ENCODE peak calls at places on chromosomes 2 and 18, in ten cellular contexts. One of them, this sample, is unnamed.
A peak's percentile ranks its signal among the peaks of the same experiment; 100 is the strongest.

GRCh38 chr2:26716769-26717168 is 24.2 kb downstream of the KCNK3 start:
- DNase-seq in A549: no peak
- DNase-seq in uterus: no peak
- DNase-seq in left ventricle myocardium inferior: no peak
- DNase-seq in Peyer's patch: no peak
- DNase-seq in fibroblast of lung: no peak
- DNase-seq in tibial artery: no peak
- DNase-seq in lung: no peak
- DNase-seq in transverse colon: no peak
- DNase-seq in PC-9: no peak
- DNase-seq in this sample: no peak

GRCh38 chr2:132782166-132782783 is 112.3 kb upstream of the LYPD1 start:
- DNase-seq in A549: no peak
- DNase-seq in uterus: no peak
- DNase-seq in left ventricle myocardium inferior: no peak
- DNase-seq in Peyer's patch: no peak
- DNase-seq in fibroblast of lung: no peak
- DNase-seq in tibial artery: no peak
- DNase-seq in lung: no peak
- DNase-seq in transverse colon: no peak
- DNase-seq in PC-9: no peak
- DNase-seq in this sample: no peak

GRCh38 chr18:26342646-26343045 is 116.4 kb downstream of the TAF4B start:
- DNase-seq in A549: no peak
- DNase-seq in uterus: no peak
- DNase-seq in left ventricle myocardium inferior: no peak
- DNase-seq in Peyer's patch: no peak
- DNase-seq in fibroblast of lung: no peak
- DNase-seq in tibial artery: no peak
- DNase-seq in lung: no peak
- DNase-seq in transverse colon: no peak
- DNase-seq in PC-9: peak; percentile 3
- DNase-seq in this sample: no peak

GRCh38 chr2:240329116-240329665 is 106.3 kb upstream of the GPC1 start:
- DNase-seq in A549: no peak
- DNase-seq in uterus: no peak
- DNase-seq in left ventricle myocardium inferior: no peak
- DNase-seq in Peyer's patch: no peak
- DNase-seq in fibroblast of lung: no peak
- DNase-seq in tibial artery: no peak
- DNase-seq in lung: no peak
- DNase-seq in transverse colon: no peak
- DNase-seq in PC-9: no peak
- DNase-seq in this sample: no peak

GRCh38 chr2:219687882-219688559 is 60.6 kb downstream of the SLC4A3 start:
- DNase-seq in A549: no peak
- DNase-seq in uterus: no peak
- DNase-seq in left ventricle myocardium inferior: no peak
- DNase-seq in Peyer's patch: no peak
- DNase-seq in fibroblast of lung: peak; percentile 40
- DNase-seq in tibial artery: no peak
- DNase-seq in lung: no peak
- DNase-seq in transverse colon: no peak
- DNase-seq in PC-9: peak; percentile 78
- DNase-seq in this sample: no peak

GRCh38 chr18:76483780-76484179 is 11.3 kb downstream of the ZNF516 start:
- DNase-seq in A549: no peak
- DNase-seq in uterus: no peak
- DNase-seq in left ventricle myocardium inferior: no peak
- DNase-seq in Peyer's patch: peak; percentile 74
- DNase-seq in fibroblast of lung: no peak
- DNase-seq in tibial artery: no peak
- DNase-seq in lung: no peak
- DNase-seq in transverse colon: peak; percentile 47
- DNase-seq in PC-9: no peak
- DNase-seq in this sample: no peak

GRCh38 chr2:7045601-7046590 is 128.7 kb downstream of the RNF144A start:
- DNase-seq in A549: no peak
- DNase-seq in uterus: no peak
- DNase-seq in left ventricle myocardium inferior: no peak
- DNase-seq in Peyer's patch: no peak
- DNase-seq in fibroblast of lung: no peak
- DNase-seq in tibial artery: no peak
- DNase-seq in lung: no peak
- DNase-seq in transverse colon: no peak
- DNase-seq in PC-9: no peak
- DNase-seq in this sample: no peak

GRCh38 chr2:157125685-157126084 is 131.8 kb upstream of the GALNT5 start:
- DNase-seq in A549: no peak
- DNase-seq in uterus: no peak
- DNase-seq in left ventricle myocardium inferior: no peak
- DNase-seq in Peyer's patch: no peak
- DNase-seq in fibroblast of lung: no peak
- DNase-seq in tibial artery: no peak
- DNase-seq in lung: no peak
- DNase-seq in transverse colon: no peak
- DNase-seq in PC-9: no peak
- DNase-seq in this sample: no peak

GRCh38 chr2:11939523-11939922 is 193.1 kb downstream of the LPIN1 start:
- DNase-seq in A549: no peak
- DNase-seq in uterus: no peak
- DNase-seq in left ventricle myocardium inferior: no peak
- DNase-seq in Peyer's patch: no peak
- DNase-seq in fibroblast of lung: no peak
- DNase-seq in tibial artery: no peak
- DNase-seq in lung: no peak
- DNase-seq in transverse colon: no peak
- DNase-seq in PC-9: no peak
- DNase-seq in this sample: no peak

GRCh38 chr2:107325983-107326786 is 440.2 kb upstream of the ST6GAL2 start:
- DNase-seq in A549: no peak
- DNase-seq in uterus: no peak
- DNase-seq in left ventricle myocardium inferior: no peak
- DNase-seq in Peyer's patch: no peak
- DNase-seq in fibroblast of lung: peak; percentile 49
- DNase-seq in tibial artery: peak; percentile 42
- DNase-seq in lung: no peak
- DNase-seq in transverse colon: no peak
- DNase-seq in PC-9: no peak
- DNase-seq in this sample: no peak

GRCh38 chr18:66124394-66124793 is 373.6 kb downstream of the CDH7 start:
- DNase-seq in A549: no peak
- DNase-seq in uterus: no peak
- DNase-seq in left ventricle myocardium inferior: no peak
- DNase-seq in Peyer's patch: no peak
- DNase-seq in fibroblast of lung: no peak
- DNase-seq in tibial artery: no peak
- DNase-seq in lung: no peak
- DNase-seq in transverse colon: no peak
- DNase-seq in PC-9: no peak
- DNase-seq in this sample: no peak
- TF ChIP-seq CTCF in A549: no peak
- TF ChIP-seq CTCF in uterus: no peak
- TF ChIP-seq CTCF in left ventricle myocardium inferior: peak; percentile 50
- TF ChIP-seq CTCF in Peyer's patch: no peak
- TF ChIP-seq CTCF in fibroblast of lung: no peak
- TF ChIP-seq CTCF in tibial artery: no peak
- TF ChIP-seq CTCF in lung: no peak
- TF ChIP-seq CTCF in transverse colon: no peak
- TF ChIP-seq CTCF in PC-9: peak; percentile 46
- TF ChIP-seq CTCF in this sample: no peak

GRCh38 chr2:207161247-207161646 is 4.5 kb downstream of the KLF7 start:
- DNase-seq in A549: no peak
- DNase-seq in uterus: no peak
- DNase-seq in left ventricle myocardium inferior: no peak
- DNase-seq in Peyer's patch: no peak
- DNase-seq in fibroblast of lung: no peak
- DNase-seq in tibial artery: no peak
- DNase-seq in lung: no peak
- DNase-seq in transverse colon: no peak
- DNase-seq in PC-9: no peak
- DNase-seq in this sample: no peak
- H3K4me3 ChIP-seq in A549: peak overlapping the region; percentile 53
- H3K4me3 ChIP-seq in uterus: peak overlapping the region; percentile 65
- H3K4me3 ChIP-seq in left ventricle myocardium inferior: peak overlapping the region; percentile 85
- H3K4me3 ChIP-seq in Peyer's patch: no peak overlapping the region
- H3K4me3 ChIP-seq in fibroblast of lung: no peak overlapping the region
- H3K4me3 ChIP-seq in tibial artery: peak overlapping the region; percentile 98
- H3K4me3 ChIP-seq in lung: no peak overlapping the region
- H3K4me3 ChIP-seq in transverse colon: no peak overlapping the region
- H3K4me3 ChIP-seq in PC-9: no peak overlapping the region
- H3K4me3 ChIP-seq in this sample: no peak overlapping the region

GRCh38 chr18:9915291-9916066 is 1.7 kb downstream of the VAPA start:
- DNase-seq in A549: no peak
- DNase-seq in uterus: no peak
- DNase-seq in left ventricle myocardium inferior: no peak
- DNase-seq in Peyer's patch: no peak
- DNase-seq in fibroblast of lung: no peak
- DNase-seq in tibial artery: no peak
- DNase-seq in lung: no peak
- DNase-seq in transverse colon: no peak
- DNase-seq in PC-9: no peak
- DNase-seq in this sample: no peak
- H3K4me1 ChIP-seq in A549: peaks cover 48% of the 10 kb centered on the region
- H3K4me1 ChIP-seq in uterus: no peaks in the 10 kb centered on the region
- H3K4me1 ChIP-seq in left ventricle myocardium inferior: peaks cover 69% of the 10 kb centered on the region
- H3K4me1 ChIP-seq in Peyer's patch: no peaks in the 10 kb centered on the region
- H3K4me1 ChIP-seq in fibroblast of lung: peaks cover 10% of the 10 kb centered on the region
- H3K4me1 ChIP-seq in tibial artery: no peaks in the 10 kb centered on the region
- H3K4me1 ChIP-seq in lung: peaks cover 17% of the 10 kb centered on the region
- H3K4me1 ChIP-seq in transverse colon: peaks cover 56% of the 10 kb centered on the region
- H3K4me1 ChIP-seq in PC-9: peaks cover 57% of the 10 kb centered on the region
- H3K4me1 ChIP-seq in this sample: peaks cover 45% of the 10 kb centered on the region

GRCh38 chr18:35028556-35028955 is 12.7 kb upstream of the MAPRE2 start:
- DNase-seq in A549: no peak
- DNase-seq in uterus: no peak
- DNase-seq in left ventricle myocardium inferior: no peak
- DNase-seq in Peyer's patch: no peak
- DNase-seq in fibroblast of lung: peak; percentile 60
- DNase-seq in tibial artery: no peak
- DNase-seq in lung: no peak
- DNase-seq in transverse colon: no peak
- DNase-seq in PC-9: no peak
- DNase-seq in this sample: no peak

GRCh38 chr18:35029103-35029502 is 12.1 kb upstream of the MAPRE2 start:
- DNase-seq in A549: no peak
- DNase-seq in uterus: peak; percentile 28
- DNase-seq in left ventricle myocardium inferior: peak; percentile 20
- DNase-seq in Peyer's patch: no peak
- DNase-seq in fibroblast of lung: peak; percentile 79
- DNase-seq in tibial artery: no peak
- DNase-seq in lung: no peak
- DNase-seq in transverse colon: no peak
- DNase-seq in PC-9: no peak
- DNase-seq in this sample: no peak

GRCh38 chr18:35029770-35030169 is 11.4 kb upstream of the MAPRE2 start:
- DNase-seq in A549: no peak
- DNase-seq in uterus: no peak
- DNase-seq in left ventricle myocardium inferior: no peak
- DNase-seq in Peyer's patch: no peak
- DNase-seq in fibroblast of lung: no peak
- DNase-seq in tibial artery: no peak
- DNase-seq in lung: no peak
- DNase-seq in transverse colon: no peak
- DNase-seq in PC-9: no peak
- DNase-seq in this sample: no peak

GRCh38 chr18:35032113-35032512 is 9.1 kb upstream of the MAPRE2 start:
- DNase-seq in A549: no peak
- DNase-seq in uterus: no peak
- DNase-seq in left ventricle myocardium inferior: no peak
- DNase-seq in Peyer's patch: no peak
- DNase-seq in fibroblast of lung: no peak
- DNase-seq in tibial artery: no peak
- DNase-seq in lung: no peak
- DNase-seq in transverse colon: no peak
- DNase-seq in PC-9: no peak
- DNase-seq in this sample: no peak

GRCh38 chr18:35030234-35030989 is 10.8 kb upstream of the MAPRE2 start:
- DNase-seq in A549: no peak
- DNase-seq in uterus: no peak
- DNase-seq in left ventricle myocardium inferior: no peak
- DNase-seq in Peyer's patch: peak; percentile 58
- DNase-seq in fibroblast of lung: no peak
- DNase-seq in tibial artery: no peak
- DNase-seq in lung: no peak
- DNase-seq in transverse colon: peak; percentile 22
- DNase-seq in PC-9: no peak
- DNase-seq in this sample: no peak
- TF ChIP-seq CTCF in A549: no peak
- TF ChIP-seq CTCF in uterus: no peak
- TF ChIP-seq CTCF in left ventricle myocardium inferior: no peak
- TF ChIP-seq CTCF in Peyer's patch: no peak
- TF ChIP-seq CTCF in fibroblast of lung: no peak
- TF ChIP-seq CTCF in tibial artery: no peak
- TF ChIP-seq CTCF in lung: no peak
- TF ChIP-seq CTCF in transverse colon: no peak
- TF ChIP-seq CTCF in PC-9: no peak
- TF ChIP-seq CTCF in this sample: no peak

GRCh38 chr2:39431592-39432316 is 5.3 kb downstream of the MAP4K3 start:
- DNase-seq in A549: no peak
- DNase-seq in uterus: peak; percentile 23
- DNase-seq in left ventricle myocardium inferior: no peak
- DNase-seq in Peyer's patch: no peak
- DNase-seq in fibroblast of lung: no peak
- DNase-seq in tibial artery: no peak
- DNase-seq in lung: no peak
- DNase-seq in transverse colon: no peak
- DNase-seq in PC-9: no peak
- DNase-seq in this sample: no peak

GRCh38 chr2:39435254-39435653 is 1.8 kb downstream of the MAP4K3 start:
- DNase-seq in A549: no peak
- DNase-seq in uterus: no peak
- DNase-seq in left ventricle myocardium inferior: no peak
- DNase-seq in Peyer's patch: no peak
- DNase-seq in fibroblast of lung: peak; percentile 32
- DNase-seq in tibial artery: no peak
- DNase-seq in lung: no peak
- DNase-seq in transverse colon: no peak
- DNase-seq in PC-9: no peak
- DNase-seq in this sample: no peak

GRCh38 chr2:39432701-39433100 is 4.4 kb downstream of the MAP4K3 start:
- DNase-seq in A549: no peak
- DNase-seq in uterus: no peak
- DNase-seq in left ventricle myocardium inferior: no peak
- DNase-seq in Peyer's patch: no peak
- DNase-seq in fibroblast of lung: no peak
- DNase-seq in tibial artery: no peak
- DNase-seq in lung: no peak
- DNase-seq in transverse colon: no peak
- DNase-seq in PC-9: no peak
- DNase-seq in this sample: no peak

GRCh38 chr2:39434233-39434897 is 2.7 kb downstream of the MAP4K3 start:
- DNase-seq in A549: no peak
- DNase-seq in uterus: no peak
- DNase-seq in left ventricle myocardium inferior: no peak
- DNase-seq in Peyer's patch: no peak
- DNase-seq in fibroblast of lung: peak; percentile 44
- DNase-seq in tibial artery: no peak
- DNase-seq in lung: no peak
- DNase-seq in transverse colon: no peak
- DNase-seq in PC-9: no peak
- DNase-seq in this sample: no peak

GRCh38 chr2:39433586-39434195 is 3.4 kb downstream of the MAP4K3 start:
- DNase-seq in A549: no peak
- DNase-seq in uterus: no peak
- DNase-seq in left ventricle myocardium inferior: no peak
- DNase-seq in Peyer's patch: no peak
- DNase-seq in fibroblast of lung: no peak
- DNase-seq in tibial artery: no peak
- DNase-seq in lung: no peak
- DNase-seq in transverse colon: no peak
- DNase-seq in PC-9: no peak
- DNase-seq in this sample: no peak
- H3K4me3 ChIP-seq in A549: no peak overlapping the region
- H3K4me3 ChIP-seq in uterus: no peak overlapping the region
- H3K4me3 ChIP-seq in left ventricle myocardium inferior: peak overlapping the region; percentile 95
- H3K4me3 ChIP-seq in Peyer's patch: no peak overlapping the region
- H3K4me3 ChIP-seq in fibroblast of lung: peak overlapping the region; percentile 46
- H3K4me3 ChIP-seq in tibial artery: no peak overlapping the region
- H3K4me3 ChIP-seq in lung: no peak overlapping the region
- H3K4me3 ChIP-seq in transverse colon: no peak overlapping the region
- H3K4me3 ChIP-seq in PC-9: no peak overlapping the region
- H3K4me3 ChIP-seq in this sample: no peak overlapping the region